ENCODE peak calls at places on chromosome 14, in six cellular contexts. One of them, this sample, is unnamed. For H3K27me3, the result is how much of the 10 kb centered on the place peaks cover.

GRCh38 chr14:58829594-58829993 is 191.8 kb downstream of the DACT1 start:
- DNase-seq in CD4-positive, alpha-beta T cell: no peak
- DNase-seq in MG63: no peak
- DNase-seq in neural progenitor cell: no peak
- DNase-seq in BE2C: no peak
- DNase-seq in heart left ventricle: no peak
- DNase-seq in this sample: no peak

GRCh38 chr14:51653855-51654548 is 2.3 kb downstream of the FRMD6 start:
- DNase-seq in CD4-positive, alpha-beta T cell: no peak
- DNase-seq in MG63: no peak
- DNase-seq in neural progenitor cell: no peak
- DNase-seq in BE2C: no peak
- DNase-seq in heart left ventricle: no peak
- DNase-seq in this sample: no peak

GRCh38 chr14:63991833-63992232 is 139.0 kb downstream of the SYNE2 start:
- DNase-seq in CD4-positive, alpha-beta T cell: no peak
- DNase-seq in MG63: no peak
- DNase-seq in neural progenitor cell: no peak
- DNase-seq in BE2C: no peak
- DNase-seq in heart left ventricle: no peak
- DNase-seq in this sample: no peak

GRCh38 chr14:100147181-100147631 is 12.2 kb downstream of the DEGS2 start:
- DNase-seq in CD4-positive, alpha-beta T cell: peak
- DNase-seq in MG63: no peak
- DNase-seq in neural progenitor cell: no peak
- DNase-seq in BE2C: no peak
- DNase-seq in heart left ventricle: no peak
- DNase-seq in this sample: no peak

GRCh38 chr14:27730204-27730603 is 1036.4 kb upstream of the FOXG1 start:
- DNase-seq in CD4-positive, alpha-beta T cell: no peak
- DNase-seq in MG63: no peak
- DNase-seq in neural progenitor cell: no peak
- DNase-seq in BE2C: no peak
- DNase-seq in heart left ventricle: no peak
- DNase-seq in this sample: no peak

GRCh38 chr14:49550284-49551184 is 35.6 kb downstream of the RPS29 start:
- DNase-seq in CD4-positive, alpha-beta T cell: no peak
- DNase-seq in MG63: no peak
- DNase-seq in neural progenitor cell: peak
- DNase-seq in BE2C: no peak
- DNase-seq in heart left ventricle: no peak
- DNase-seq in this sample: no peak

GRCh38 chr14:50045039-50045711 is 71.2 kb downstream of the VCPKMT start:
- DNase-seq in CD4-positive, alpha-beta T cell: peak
- DNase-seq in MG63: peak
- DNase-seq in neural progenitor cell: no peak
- DNase-seq in BE2C: no peak
- DNase-seq in heart left ventricle: peak
- DNase-seq in this sample: no peak

GRCh38 chr14:37565550-37565949 is 29.5 kb downstream of the FOXA1 start:
- DNase-seq in CD4-positive, alpha-beta T cell: no peak
- DNase-seq in MG63: no peak
- DNase-seq in neural progenitor cell: peak
- DNase-seq in BE2C: no peak
- DNase-seq in heart left ventricle: no peak
- DNase-seq in this sample: no peak

GRCh38 chr14:34060747-34061050 is 109.8 kb upstream of the EGLN3 start:
- DNase-seq in CD4-positive, alpha-beta T cell: no peak
- DNase-seq in MG63: no peak
- DNase-seq in neural progenitor cell: peak
- DNase-seq in BE2C: no peak
- DNase-seq in heart left ventricle: no peak
- DNase-seq in this sample: no peak

GRCh38 chr14:101066826-101067508 is 163.4 kb upstream of the RTL1 start:
- DNase-seq in CD4-positive, alpha-beta T cell: no peak
- DNase-seq in MG63: no peak
- DNase-seq in neural progenitor cell: no peak
- DNase-seq in BE2C: no peak
- DNase-seq in heart left ventricle: no peak
- DNase-seq in this sample: no peak

GRCh38 chr14:82999802-83000201 is 1466.1 kb upstream of the SEL1L start:
- DNase-seq in CD4-positive, alpha-beta T cell: no peak
- DNase-seq in MG63: no peak
- DNase-seq in neural progenitor cell: peak
- DNase-seq in BE2C: no peak
- DNase-seq in heart left ventricle: no peak
- DNase-seq in this sample: no peak

GRCh38 chr14:89748004-89748403 is 206.5 kb downstream of the EFCAB11 start:
- DNase-seq in CD4-positive, alpha-beta T cell: no peak
- DNase-seq in MG63: no peak
- DNase-seq in neural progenitor cell: no peak
- DNase-seq in BE2C: no peak
- DNase-seq in heart left ventricle: no peak
- DNase-seq in this sample: no peak

GRCh38 chr14:26808407-26808806 is 210.6 kb upstream of the NOVA1 start:
- DNase-seq in CD4-positive, alpha-beta T cell: no peak
- DNase-seq in MG63: no peak
- DNase-seq in neural progenitor cell: no peak
- DNase-seq in BE2C: no peak
- DNase-seq in heart left ventricle: no peak
- DNase-seq in this sample: no peak

GRCh38 chr14:64294672-64295413 is 672 bp upstream of the ESR2 start:
- DNase-seq in CD4-positive, alpha-beta T cell: peak
- DNase-seq in MG63: peak
- DNase-seq in neural progenitor cell: peak
- DNase-seq in BE2C: peak
- DNase-seq in heart left ventricle: peak
- DNase-seq in this sample: peak

GRCh38 chr14:64723691-64724577 is 19.7 kb downstream of the PLEKHG3 start:
- DNase-seq in CD4-positive, alpha-beta T cell: no peak
- DNase-seq in MG63: peak
- DNase-seq in neural progenitor cell: peak
- DNase-seq in BE2C: no peak
- DNase-seq in heart left ventricle: no peak
- DNase-seq in this sample: no peak

GRCh38 chr14:100225169-100225568 is 13.8 kb upstream of the YY1 start:
- DNase-seq in CD4-positive, alpha-beta T cell: no peak
- DNase-seq in MG63: no peak
- DNase-seq in neural progenitor cell: no peak
- DNase-seq in BE2C: no peak
- DNase-seq in heart left ventricle: no peak
- DNase-seq in this sample: no peak

GRCh38 chr14:92105845-92106094 is 612 bp downstream of the ATXN3 start:
- DNase-seq in CD4-positive, alpha-beta T cell: no peak
- DNase-seq in MG63: peak
- DNase-seq in neural progenitor cell: no peak
- DNase-seq in BE2C: peak
- DNase-seq in heart left ventricle: peak
- DNase-seq in this sample: no peak

GRCh38 chr14:39376671-39377403 is 55.4 kb downstream of the FBXO33 start:
- DNase-seq in CD4-positive, alpha-beta T cell: no peak
- DNase-seq in MG63: no peak
- DNase-seq in neural progenitor cell: no peak
- DNase-seq in BE2C: no peak
- DNase-seq in heart left ventricle: no peak
- DNase-seq in this sample: no peak

GRCh38 chr14:75274899-75275569 is 3.6 kb upstream of the FOS start:
- DNase-seq in CD4-positive, alpha-beta T cell: peak
- DNase-seq in MG63: no peak
- DNase-seq in neural progenitor cell: no peak
- DNase-seq in BE2C: no peak
- DNase-seq in heart left ventricle: peak
- DNase-seq in this sample: no peak
- H3K27me3 ChIP-seq in CD4-positive, alpha-beta T cell: under half
- H3K27me3 ChIP-seq in MG63: under half
- H3K27me3 ChIP-seq in neural progenitor cell: half or more
- H3K27me3 ChIP-seq in BE2C: under half
- H3K27me3 ChIP-seq in heart left ventricle: under half
- H3K27me3 ChIP-seq in this sample: under half

DNA sequence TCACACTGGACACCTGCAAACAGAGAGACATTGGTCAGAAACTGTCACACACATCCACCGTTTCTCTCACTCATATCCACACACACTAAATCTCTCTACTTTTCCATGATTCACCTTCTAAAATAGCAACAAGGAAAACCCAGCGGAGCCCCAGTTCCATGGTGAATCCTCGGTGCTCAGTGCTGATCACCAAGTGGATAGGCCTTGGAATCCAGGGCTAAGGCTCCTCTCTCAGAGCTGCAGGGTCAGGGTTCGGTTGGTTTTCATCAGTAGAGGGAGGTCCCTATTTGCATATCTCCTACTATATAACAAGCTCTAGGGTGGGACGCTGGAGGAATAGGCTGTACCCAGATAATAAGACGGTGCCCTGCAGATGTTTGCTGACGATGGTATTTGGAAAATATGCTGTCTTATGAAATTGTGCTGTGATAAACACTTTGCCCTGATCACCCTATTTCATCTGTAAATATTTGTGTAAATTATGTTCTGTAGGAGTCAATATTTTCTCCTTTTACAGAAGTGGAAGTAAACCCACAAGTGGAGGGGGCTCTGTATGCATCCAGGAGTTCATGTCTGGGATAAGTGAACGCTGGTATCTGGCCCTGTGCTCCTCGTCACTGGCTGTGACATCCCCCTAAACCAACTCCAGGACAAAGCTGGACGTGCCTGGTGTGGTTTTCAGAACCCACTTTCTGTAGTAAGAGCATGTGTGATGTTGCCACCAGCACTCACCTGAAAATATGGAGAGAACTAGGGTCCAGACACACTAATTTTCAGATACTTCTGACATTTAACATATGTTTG is 709.2 kb downstream of the TMEM121 start:
- DNase-seq in CD4-positive, alpha-beta T cell: no peak
- DNase-seq in MG63: no peak
- DNase-seq in neural progenitor cell: no peak
- DNase-seq in BE2C: no peak
- DNase-seq in heart left ventricle: no peak
- DNase-seq in this sample: no peak
- H3K27me3 ChIP-seq in CD4-positive, alpha-beta T cell: under half
- H3K27me3 ChIP-seq in MG63: under half
- H3K27me3 ChIP-seq in neural progenitor cell: under half
- H3K27me3 ChIP-seq in BE2C: under half
- H3K27me3 ChIP-seq in heart left ventricle: under half
- H3K27me3 ChIP-seq in this sample: under half

DNA sequence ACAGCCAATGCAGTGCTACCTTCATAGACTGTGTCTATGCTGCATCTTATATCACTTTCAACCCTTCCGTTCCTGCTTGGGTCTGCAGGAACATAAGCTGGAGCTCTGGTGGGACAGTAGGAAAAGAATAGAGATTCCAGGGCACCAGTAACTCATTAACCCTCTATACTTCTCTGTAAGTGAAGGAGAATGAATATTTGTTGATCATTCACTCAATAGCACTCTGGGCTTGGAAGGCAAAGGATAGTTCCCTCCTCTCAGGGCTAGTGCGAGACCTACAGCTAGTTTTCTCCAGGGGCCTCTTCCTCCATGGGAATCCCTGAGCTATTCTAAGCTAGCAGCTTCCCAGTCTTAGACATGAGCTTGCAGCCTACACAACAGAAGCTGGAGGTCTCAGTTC is 84.7 kb downstream of the BMP4 start:
- DNase-seq in CD4-positive, alpha-beta T cell: no peak
- DNase-seq in MG63: no peak
- DNase-seq in neural progenitor cell: no peak
- DNase-seq in BE2C: no peak
- DNase-seq in heart left ventricle: no peak
- DNase-seq in this sample: no peak
- H3K27me3 ChIP-seq in CD4-positive, alpha-beta T cell: under half
- H3K27me3 ChIP-seq in MG63: under half
- H3K27me3 ChIP-seq in neural progenitor cell: under half
- H3K27me3 ChIP-seq in BE2C: under half
- H3K27me3 ChIP-seq in heart left ventricle: under half
- H3K27me3 ChIP-seq in this sample: under half

GRCh38 chr14:56797569-56798446 is 12.5 kb downstream of the OTX2 start:
- DNase-seq in CD4-positive, alpha-beta T cell: no peak
- DNase-seq in MG63: no peak
- DNase-seq in neural progenitor cell: peak
- DNase-seq in BE2C: no peak
- DNase-seq in heart left ventricle: no peak
- DNase-seq in this sample: no peak
- H3K27me3 ChIP-seq in CD4-positive, alpha-beta T cell: half or more
- H3K27me3 ChIP-seq in MG63: under half
- H3K27me3 ChIP-seq in neural progenitor cell: half or more
- H3K27me3 ChIP-seq in BE2C: half or more
- H3K27me3 ChIP-seq in heart left ventricle: half or more
- H3K27me3 ChIP-seq in this sample: under half